ENCODE peak calls at places on chromosomes 12 and 14, in four cellular contexts. One of them, this sample, is unnamed.

GRCh38 chr12:52319097-52319496 is 2.1 kb downstream of the KRT83 start:
- DNase-seq in Daoy: no peak
- DNase-seq in amniotic stem cell: no peak
- DNase-seq in AG08396: no peak
- DNase-seq in this sample: no peak

GRCh38 chr12:12902036-12902435 is 10.7 kb downstream of the GPRC5A start:
- DNase-seq in Daoy: peak
- DNase-seq in amniotic stem cell: no peak
- DNase-seq in AG08396: no peak
- DNase-seq in this sample: no peak

GRCh38 chr12:49057888-49058287 is 2.7 kb downstream of the KMT2D start:
- DNase-seq in Daoy: no peak
- DNase-seq in amniotic stem cell: no peak
- DNase-seq in AG08396: no peak
- DNase-seq in this sample: no peak

GRCh38 chr14:49898485-49898884 is 5.6 kb downstream of the ARF6 start:
- DNase-seq in Daoy: no peak
- DNase-seq in amniotic stem cell: no peak
- DNase-seq in AG08396: no peak
- DNase-seq in this sample: no peak

GRCh38 chr12:108120863-108121165 is 8.3 kb upstream of the WSCD2 start:
- DNase-seq in Daoy: no peak
- DNase-seq in amniotic stem cell: no peak
- DNase-seq in AG08396: no peak
- DNase-seq in this sample: no peak

GRCh38 chr12:118145798-118146156 is 9.9 kb downstream of the PEBP1 start:
- DNase-seq in Daoy: no peak
- DNase-seq in amniotic stem cell: no peak
- DNase-seq in AG08396: no peak
- DNase-seq in this sample: no peak

GRCh38 chr14:74364271-74364880 is 16.1 kb downstream of the VRTN start:
- DNase-seq in Daoy: no peak
- DNase-seq in amniotic stem cell: no peak
- DNase-seq in AG08396: no peak
- DNase-seq in this sample: no peak

GRCh38 chr12:23742574-23742973 is 206.9 kb downstream of the SOX5 start:
- DNase-seq in Daoy: no peak
- DNase-seq in amniotic stem cell: no peak
- DNase-seq in AG08396: no peak
- DNase-seq in this sample: no peak

GRCh38 chr14:86357119-86357518 is 827.2 kb downstream of the FLRT2 start:
- DNase-seq in Daoy: no peak
- DNase-seq in amniotic stem cell: no peak
- DNase-seq in AG08396: no peak
- DNase-seq in this sample: no peak

GRCh38 chr14:71442503-71442902 is 489.7 kb upstream of the RGS6 start:
- DNase-seq in Daoy: no peak
- DNase-seq in amniotic stem cell: no peak
- DNase-seq in AG08396: no peak
- DNase-seq in this sample: no peak

GRCh38 chr14:93004699-93005082 is 81.7 kb downstream of the CHGA start:
- DNase-seq in Daoy: no peak
- DNase-seq in amniotic stem cell: no peak
- DNase-seq in AG08396: no peak
- DNase-seq in this sample: no peak

GRCh38 chr12:54033980-54034783 is 1.3 kb downstream of the HOXC5 start:
- DNase-seq in Daoy: no peak
- DNase-seq in amniotic stem cell: no peak
- DNase-seq in AG08396: no peak
- DNase-seq in this sample: no peak

GRCh38 chr12:106078358-106079025 is 60.3 kb downstream of the NUAK1 start:
- DNase-seq in Daoy: peak
- DNase-seq in amniotic stem cell: no peak
- DNase-seq in AG08396: peak
- DNase-seq in this sample: no peak

GRCh38 chr12:108649126-108649525 is 15.4 kb upstream of the SELPLG start:
- DNase-seq in Daoy: peak
- DNase-seq in amniotic stem cell: peak
- DNase-seq in AG08396: no peak
- DNase-seq in this sample: no peak

This sample was measured in WERI-Rb-1.